ENCODE peak calls at places on chromosome 22, in eight cellular contexts. G is fibroblast of the aortic adventitia, R is esophagus squamous epithelium, M is tibial nerve, L is right atrium auricular region, F is astrocyte of the cerebellum, J is neural progenitor cell, V is right lobe of liver. I is an unnamed sample.

GRCh38 chr22:34105461-34106062 is 185.3 kb upstream of the LARGE1 start:
- DNase-seq in G (no peak), R (no peak), M (peak), L (peak), F (no peak), J (peak), V (peak), I (no peak)

GRCh38 chr22:44047891-44048301 is 23.8 kb downstream of the PARVB start:
- DNase-seq in G (no peak), R (no peak), M (no peak), L (no peak), F (no peak), J (no peak), V (no peak), I (no peak)

GRCh38 chr22:40137132-40137531 is 40.6 kb upstream of the TNRC6B start:
- DNase-seq in G (no peak), R (no peak), M (no peak), L (no peak), F (no peak), J (no peak), V (no peak), I (no peak)

GRCh38 chr22:43398246-43398645 is 13.6 kb upstream of the MPPED1 start:
- DNase-seq in G (no peak), R (no peak), M (no peak), L (no peak), F (no peak), J (no peak), V (no peak), I (no peak)

GRCh38 chr22:49307071-49307830 is 520.4 kb downstream of the BRD1 start:
- DNase-seq in G (no peak), R (no peak), M (no peak), L (peak), F (no peak), J (no peak), V (peak), I (no peak)

GRCh38 chr22:28426346-28427132 is 253.1 kb downstream of the TTC28 start:
- DNase-seq in G (peak), R (no peak), M (no peak), L (no peak), F (no peak), J (no peak), V (no peak), I (peak)

GRCh38 chr22:40193429-40194421 is 16.0 kb downstream of the TNRC6B start:
- DNase-seq in G (peak), R (no peak), M (no peak), L (no peak), F (no peak), J (peak), V (no peak), I (peak)

GRCh38 chr22:31277741-31278642 is 14.3 kb downstream of the PIK3IP1 start:
- DNase-seq in G (no peak), R (no peak), M (no peak), L (no peak), F (no peak), J (no peak), V (no peak), I (no peak)

GRCh38 chr22:48941903-48942625 is 885.6 kb downstream of the BRD1 start:
- DNase-seq in G (no peak), R (no peak), M (no peak), L (peak), F (no peak), J (no peak), V (no peak), I (no peak)

GRCh38 chr22:46098525-46099475 is 51.5 kb upstream of the PPARA start:
- DNase-seq in G (no peak), R (no peak), M (no peak), L (no peak), F (no peak), J (no peak), V (no peak), I (no peak)

GRCh38 chr22:32378703-32379272 is 21.1 kb downstream of the RFPL3 start:
- DNase-seq in G (no peak), R (no peak), M (no peak), L (no peak), F (no peak), J (peak), V (no peak), I (peak)

GRCh38 chr22:43385770-43386641 is 25.8 kb upstream of the MPPED1 start:
- DNase-seq in G (peak), R (no peak), M (peak), L (peak), F (peak), J (peak), V (peak), I (peak)

GRCh38 chr22:41517172-41518047 is 26.9 kb downstream of the POLR3H start:
- DNase-seq in G (peak), R (no peak), M (peak), L (peak), F (no peak), J (peak), V (no peak), I (peak)

GRCh38 chr22:38317995-38318715 is 922 bp upstream of the CSNK1E start:
- DNase-seq in G (peak), R (peak), M (peak), L (peak), F (peak), J (peak), V (peak), I (peak)

GRCh38 chr22:50267591-50268390 is 2.4 kb downstream of the MAPK11 start:
- DNase-seq in G (peak), R (no peak), M (peak), L (no peak), F (no peak), J (peak), V (peak), I (peak)

GRCh38 chr22:27609411-27610029 is 192.0 kb downstream of the MN1 start:
- DNase-seq in G (no peak), R (no peak), M (no peak), L (no peak), F (no peak), J (peak), V (no peak), I (no peak)

GRCh38 chr22:39301926-39302325 is 17.5 kb downstream of the RPL3 start:
- DNase-seq in G (no peak), R (no peak), M (no peak), L (no peak), F (no peak), J (no peak), V (no peak), I (no peak)

GRCh38 chr22:26320469-26320868 is 108.6 kb upstream of the ASPHD2 start:
- DNase-seq in G (no peak), R (no peak), M (no peak), L (no peak), F (no peak), J (no peak), V (no peak), I (no peak)

GRCh38 chr22:26322179-26322905 is 106.7 kb upstream of the ASPHD2 start:
- DNase-seq in G (peak), R (no peak), M (no peak), L (no peak), F (peak), J (no peak), V (no peak), I (peak)

GRCh38 chr22:26321469-26321913 is 107.6 kb upstream of the ASPHD2 start:
- DNase-seq in G (peak), R (no peak), M (no peak), L (no peak), F (no peak), J (no peak), V (no peak), I (no peak)

GRCh38 chr22:26316732-26317131 is 112.3 kb upstream of the ASPHD2 start:
- DNase-seq in G (no peak), R (no peak), M (no peak), L (no peak), F (no peak), J (no peak), V (no peak), I (no peak)

DNA sequence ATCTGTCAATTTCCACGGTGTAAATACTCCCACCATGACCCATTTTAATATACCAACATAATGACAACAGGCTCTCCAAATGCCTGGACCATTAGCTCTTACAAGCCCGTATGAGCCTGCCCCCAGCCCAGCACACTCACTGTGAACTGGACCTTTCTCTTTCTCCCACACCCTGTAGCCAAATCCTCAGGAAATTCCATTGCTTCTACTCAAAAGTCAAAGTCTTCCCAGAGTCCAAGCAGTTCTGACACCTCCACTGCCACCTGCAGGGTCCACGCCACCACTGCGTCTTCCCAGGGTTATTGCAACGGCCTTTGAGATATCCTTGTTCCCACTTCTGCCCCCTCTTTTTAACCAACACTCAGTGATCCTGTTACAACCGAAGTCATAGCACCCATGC is 110.1 kb upstream of the ASPHD2 start:
- DNase-seq in G (peak), R (no peak), M (no peak), L (no peak), F (no peak), J (no peak), V (no peak), I (no peak)
- TF ChIP-seq CTCF in G (peak), R (no peak), M (no peak), L (peak), F (peak), J (no peak), V (no peak), I (peak)

DNA sequence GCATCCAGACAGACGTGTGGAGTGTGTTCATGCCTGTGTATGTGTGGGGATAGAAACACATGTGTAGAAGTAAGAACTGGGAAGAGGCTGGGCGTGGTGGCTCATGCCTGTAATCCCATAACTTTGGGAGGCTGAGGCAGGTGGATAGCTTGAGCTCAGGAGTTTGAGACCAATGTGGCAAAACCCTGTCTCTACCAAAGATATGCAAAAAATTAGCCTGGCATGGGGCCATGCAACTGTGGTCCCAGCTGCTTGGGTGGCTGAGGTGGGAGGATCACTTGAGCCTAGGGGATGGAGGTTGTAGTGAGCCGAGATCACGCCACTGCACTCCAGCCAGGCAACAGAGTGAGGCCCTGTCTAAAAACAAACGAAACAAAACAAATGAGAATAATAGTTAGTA is 1166.6 kb downstream of the TBC1D22A start:
- DNase-seq in G (no peak), R (no peak), M (no peak), L (no peak), F (no peak), J (no peak), V (no peak), I (no peak)
- H3K4me3 ChIP-seq in G (no peak), R (no peak), M (no peak), L (no peak), F (no peak), J (no peak), V (no peak), I (no peak)

GRCh38 chr22:22770280-22770871 is 117.2 kb upstream of the IGLL5 start:
- DNase-seq in G (peak), R (no peak), M (no peak), L (peak), F (no peak), J (peak), V (peak), I (peak)

GRCh38 chr22:22768885-22769284 is 118.7 kb upstream of the IGLL5 start:
- DNase-seq in G (no peak), R (no peak), M (no peak), L (no peak), F (no peak), J (no peak), V (no peak), I (no peak)

GRCh38 chr22:22770881-22771280 is 116.7 kb upstream of the IGLL5 start:
- DNase-seq in G (no peak), R (no peak), M (no peak), L (peak), F (no peak), J (no peak), V (no peak), I (no peak)

GRCh38 chr22:22769434-22770279 is 118.0 kb upstream of the IGLL5 start:
- DNase-seq in G (no peak), R (no peak), M (no peak), L (peak), F (no peak), J (peak), V (no peak), I (no peak)

GRCh38 chr22:22767876-22768602 is 119.6 kb upstream of the IGLL5 start:
- DNase-seq in G (no peak), R (no peak), M (no peak), L (peak), F (no peak), J (peak), V (no peak), I (no peak)
- TF ChIP-seq CTCF in G (peak), R (no peak), M (no peak), L (no peak), F (no peak), J (peak), V (no peak), I (peak)

GRCh38 chr22:18091916-18092526 is 14.2 kb downstream of the PEX26 start:
- DNase-seq in G (peak), R (no peak), M (peak), L (peak), F (peak), J (no peak), V (peak), I (no peak)
- H3K4me3 ChIP-seq in G (peak), R (peak), M (peak), L (peak), F (peak), J (no peak), V (peak), I (no peak)

GRCh38 chr22:37183432-37184379 is 4.3 kb downstream of the C1QTNF6 start:
- DNase-seq in G (no peak), R (no peak), M (no peak), L (no peak), F (no peak), J (no peak), V (peak), I (no peak)
- TF ChIP-seq CTCF in G (no peak), R (no peak), M (no peak), L (no peak), F (no peak), J (no peak), V (no peak), I (no peak)

GRCh38 chr22:29482253-29482652 is 2.2 kb downstream of the NEFH start:
- DNase-seq in G (no peak), R (no peak), M (no peak), L (no peak), F (no peak), J (no peak), V (no peak), I (no peak)

GRCh38 chr22:29479417-29480261 is at the start of gene NEFH:
- DNase-seq in G (no peak), R (no peak), M (no peak), L (no peak), F (no peak), J (peak), V (no peak), I (no peak)

GRCh38 chr22:29480262-29480511 is 169 bp downstream of the NEFH start:
- DNase-seq in G (no peak), R (no peak), M (no peak), L (no peak), F (no peak), J (no peak), V (no peak), I (no peak)

GRCh38 chr22:29481265-29482000 is 1.4 kb downstream of the NEFH start:
- DNase-seq in G (no peak), R (no peak), M (no peak), L (no peak), F (no peak), J (peak), V (no peak), I (no peak)

DNA sequence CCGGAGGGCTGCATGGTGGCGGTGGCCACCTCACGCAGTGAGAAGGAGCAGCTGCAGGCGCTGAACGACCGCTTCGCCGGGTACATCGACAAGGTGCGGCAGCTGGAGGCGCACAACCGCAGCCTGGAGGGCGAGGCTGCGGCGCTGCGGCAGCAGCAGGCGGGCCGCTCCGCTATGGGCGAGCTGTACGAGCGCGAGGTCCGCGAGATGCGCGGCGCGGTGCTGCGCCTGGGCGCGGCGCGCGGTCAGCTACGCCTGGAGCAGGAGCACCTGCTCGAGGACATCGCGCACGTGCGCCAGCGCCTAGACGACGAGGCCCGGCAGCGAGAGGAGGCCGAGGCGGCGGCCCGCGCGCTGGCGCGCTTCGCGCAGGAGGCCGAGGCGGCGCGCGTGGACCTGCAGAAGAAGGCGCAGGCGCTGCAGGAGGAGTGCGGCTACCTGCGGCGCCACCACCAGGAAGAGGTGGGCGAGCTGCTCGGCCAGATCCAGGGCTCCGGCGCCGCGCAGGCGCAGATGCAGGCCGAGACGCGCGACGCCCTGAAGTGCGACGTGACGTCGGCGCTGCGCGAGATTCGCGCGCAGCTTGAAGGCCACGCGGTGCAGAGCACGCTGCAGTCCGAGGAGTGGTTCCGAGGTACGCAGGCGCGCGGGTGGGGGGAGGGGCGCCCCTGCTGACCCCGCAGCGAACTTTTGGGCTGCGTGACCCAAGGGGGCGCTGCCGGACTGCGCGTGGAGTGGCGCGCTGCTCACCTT is 670 bp downstream of the NEFH start:
- DNase-seq in G (peak), R (no peak), M (no peak), L (no peak), F (peak), J (peak), V (peak), I (peak)
- H3K4me3 ChIP-seq in G (peak), R (no peak), M (peak), L (peak), F (peak), J (peak), V (no peak), I (peak)

DNA sequence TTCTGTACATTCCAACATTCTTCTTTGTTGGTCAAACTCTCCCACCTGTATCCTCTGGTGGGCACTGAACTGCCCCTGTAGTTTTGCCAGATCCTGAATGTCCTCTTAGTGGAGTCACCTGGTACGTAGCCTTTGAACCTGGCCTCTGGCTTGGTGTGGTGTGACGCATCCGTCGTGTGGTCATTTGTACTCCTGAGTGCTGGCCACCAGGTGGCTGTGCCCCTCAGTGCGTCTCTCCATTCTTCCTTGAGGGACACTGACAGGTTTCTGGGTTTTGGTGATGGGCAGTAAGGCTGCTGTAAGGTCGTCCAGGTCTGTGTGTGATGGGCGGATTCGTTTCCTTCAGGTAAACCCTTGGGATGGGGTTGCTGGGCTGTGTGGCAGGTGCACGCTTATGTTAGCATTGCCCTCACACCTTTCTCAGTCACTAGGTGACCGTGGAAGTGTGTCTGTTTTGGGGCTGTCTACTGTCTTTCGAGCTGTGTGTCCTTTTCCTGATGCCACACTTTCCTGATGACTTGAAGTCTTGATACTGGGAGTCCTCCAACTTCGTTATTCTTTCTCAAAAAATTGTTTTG is 13.6 kb upstream of the RANBP1 start:
- DNase-seq in G (no peak), R (no peak), M (no peak), L (no peak), F (no peak), J (no peak), V (peak), I (no peak)
- TF ChIP-seq CTCF in G (no peak), R (no peak), M (no peak), L (no peak), F (no peak), J (no peak), V (peak), I (peak)

DNA sequence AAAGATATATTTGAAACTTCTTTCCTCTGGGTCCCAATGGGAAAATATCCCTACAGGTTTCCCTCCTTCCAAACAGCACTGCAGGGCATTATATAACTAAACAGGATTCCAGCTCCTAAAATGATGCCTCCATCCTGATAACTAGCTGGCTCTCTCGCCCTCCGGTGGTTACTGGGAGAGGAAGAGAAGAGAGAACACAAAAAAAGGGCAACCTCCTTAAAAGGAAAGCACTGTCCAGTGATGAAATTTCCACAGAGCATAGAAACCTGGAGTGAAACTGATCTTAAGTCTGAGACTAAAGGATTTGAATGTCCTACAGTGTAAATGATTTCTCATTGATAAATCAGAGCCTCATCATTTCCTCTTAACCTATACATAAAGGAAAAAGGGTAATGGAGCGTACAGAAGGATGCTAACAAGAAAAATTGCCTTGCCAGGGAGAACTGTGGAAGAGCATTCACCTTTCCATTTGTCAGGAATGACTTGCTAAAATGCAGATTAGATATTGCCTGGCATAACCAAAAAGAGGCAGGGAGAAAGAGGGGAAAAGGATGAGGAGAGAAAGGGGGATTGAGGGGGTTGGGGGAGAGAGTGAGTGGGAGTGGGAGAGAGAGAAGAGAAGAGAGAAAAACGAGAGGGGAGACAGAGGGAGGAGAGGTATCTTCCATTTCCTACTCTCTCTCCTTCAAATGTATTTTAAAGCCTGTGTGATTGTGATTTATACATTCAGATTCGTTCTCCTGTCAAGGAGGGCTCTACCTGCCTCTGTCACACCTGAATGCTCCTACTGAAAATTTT is 121.4 kb downstream of the APOL5 start:
- DNase-seq in G (peak), R (no peak), M (peak), L (no peak), F (peak), J (peak), V (no peak), I (peak)
- H3K4me3 ChIP-seq in G (peak), R (peak), M (no peak), L (peak), F (peak), J (peak), V (no peak), I (peak)

GRCh38 chr22:24106385-24107381 is 74.6 kb upstream of the SUSD2 start:
- DNase-seq in G (peak), R (no peak), M (no peak), L (no peak), F (no peak), J (peak), V (no peak), I (peak)
- TF ChIP-seq CTCF in G (peak), R (no peak), M (no peak), L (peak), F (peak), J (peak), V (no peak), I (peak)